ENCODE peak calls at places on chromosomes 1 and 21, in five cellular contexts. M is Calu3; F is CD4-positive, alpha-beta T cell; K is RPMI8226; Q is AG04450. H is an unnamed sample.

GRCh38 chr1:3590145-3590768 is 21.1 kb downstream of the MEGF6 start:
- DNase-seq in M (no peak), F (no peak), K (no peak), Q (no peak), H (no peak)

GRCh38 chr1:98217601-98218000 is 296.8 kb upstream of the DPYD start:
- DNase-seq in M (no peak), F (no peak), K (no peak), Q (no peak), H (no peak)

GRCh38 chr21:46205121-46205520 is 20.9 kb upstream of the SPATC1L start:
- DNase-seq in M (no peak), F (no peak), K (no peak), Q (no peak), H (no peak)

GRCh38 chr1:7956218-7957032 is 5.1 kb upstream of the PARK7 start:
- DNase-seq in M (no peak), F (no peak), K (no peak), Q (peak), H (no peak)

GRCh38 chr1:221961532-221962292 is 219.8 kb upstream of the DUSP10 start:
- DNase-seq in M (peak), F (no peak), K (peak), Q (no peak), H (no peak)

GRCh38 chr21:38460171-38460742 is 38.0 kb downstream of the ERG start:
- DNase-seq in M (no peak), F (no peak), K (no peak), Q (no peak), H (peak)

GRCh38 chr1:109149874-109150601 is 36.1 kb downstream of the ELAPOR1 start:
- DNase-seq in M (no peak), F (no peak), K (no peak), Q (no peak), H (no peak)

GRCh38 chr1:22133928-22134324 is 9.0 kb downstream of the WNT4 start:
- DNase-seq in M (no peak), F (no peak), K (no peak), Q (no peak), H (no peak)

GRCh38 chr1:171865106-171865505 is 23.8 kb downstream of the DNM3 start:
- DNase-seq in M (no peak), F (no peak), K (no peak), Q (no peak), H (no peak)

GRCh38 chr1:153941826-153942725 is 4.4 kb downstream of the DENND4B start:
- DNase-seq in M (no peak), F (no peak), K (no peak), Q (no peak), H (no peak)